ENCODE peak calls at places on chromosomes 2 and 18, in four cellular contexts. O is CD4-positive, CD25-positive, alpha-beta regulatory T cell; X is Caco-2; H is endodermal cell. T is an unnamed sample.
A peak's percentile ranks its signal among the peaks of the same experiment; 100 is the strongest.

GRCh38 chr2:68266655-68267054 is 14.3 kb upstream of the PPP3R1 start:
- DNase-seq in O (no peak), X (no peak), H (no peak), T (no peak)

GRCh38 chr2:42089340-42089925 is 41.6 kb downstream of the PKDCC start:
- DNase-seq in O (no peak), X (peak; percentile 38), H (peak; percentile 94), T (peak; percentile 74)

GRCh38 chr2:148989882-148990493 is 48.5 kb upstream of the LYPD6B start:
- DNase-seq in O (peak; percentile 51), X (peak; percentile 73), H (peak; percentile 72), T (peak; percentile 54)

GRCh38 chr2:109173311-109174171 is 44.5 kb downstream of the SH3RF3 start:
- DNase-seq in O (no peak), X (no peak), H (peak; percentile 57), T (no peak)

GRCh38 chr2:166417669-166418068 is 41.9 kb upstream of the SCN9A start:
- DNase-seq in O (no peak), X (peak; percentile 19), H (no peak), T (no peak)

GRCh38 chr2:224350703-224351102 is 51.2 kb downstream of the FAM124B start:
- DNase-seq in O (no peak), X (no peak), H (no peak), T (no peak)

GRCh38 chr2:7672027-7672684 is 754.9 kb downstream of the RNF144A start:
- DNase-seq in O (peak; percentile 3), X (peak; percentile 64), H (peak; percentile 96), T (peak; percentile 33)

GRCh38 chr2:30580394-30580793 is 133.3 kb downstream of the LCLAT1 start:
- DNase-seq in O (no peak), X (no peak), H (no peak), T (no peak)

GRCh38 chr2:105363192-105363591 is 25.9 kb downstream of the C2orf49 start:
- DNase-seq in O (no peak), X (no peak), H (no peak), T (no peak)

GRCh38 chr2:106572541-106573148 is 85.5 kb downstream of the CD8B2 start:
- DNase-seq in O (no peak), X (peak; percentile 32), H (peak; percentile 75), T (no peak)

GRCh38 chr2:74081030-74081429 is 66.7 kb downstream of the BOLA3 start:
- DNase-seq in O (no peak), X (no peak), H (no peak), T (no peak)

GRCh38 chr2:195561205-195562032 is 95.6 kb upstream of the SLC39A10 start:
- DNase-seq in O (no peak), X (no peak), H (no peak), T (no peak)

GRCh38 chr2:17539993-17540812 is at the start of gene VSNL1:
- DNase-seq in O (no peak), X (peak; percentile 90), H (peak; percentile 97), T (no peak)

GRCh38 chr2:42917374-42918017 is 125.1 kb upstream of the HAAO start:
- DNase-seq in O (no peak), X (no peak), H (no peak), T (no peak)

GRCh38 chr2:240789051-240789453 is 31.0 kb downstream of the KIF1A start:
- DNase-seq in O (no peak), X (no peak), H (no peak), T (no peak)

GRCh38 chr2:232533944-232534710 is 5.4 kb upstream of the CHRNG start:
- DNase-seq in O (no peak), X (no peak), H (no peak), T (no peak)

GRCh38 chr2:215394102-215394805 is 41.6 kb downstream of the FN1 start:
- DNase-seq in O (no peak), X (no peak), H (no peak), T (no peak)

GRCh38 chr18:54033087-54033486 is 191.4 kb downstream of the MBD2 start:
- DNase-seq in O (no peak), X (no peak), H (no peak), T (no peak)

GRCh38 chr2:66813976-66814375 is 379.1 kb downstream of the MEIS1 start:
- DNase-seq in O (no peak), X (no peak), H (no peak), T (no peak)

GRCh38 chr2:114814355-114814754 is 371.9 kb downstream of the DPP10 start:
- DNase-seq in O (no peak), X (no peak), H (no peak), T (no peak)

GRCh38 chr2:18297536-18298058 is 262.9 kb downstream of the RDH14 start:
- DNase-seq in O (no peak), X (no peak), H (no peak), T (no peak)

GRCh38 chr2:30165050-30165520 is 18.3 kb downstream of the YPEL5 start:
- DNase-seq in O (peak; percentile 83), X (peak; percentile 86), H (peak; percentile 86), T (no peak)

GRCh38 chr2:76268928-76269327 is 558.2 kb upstream of the GCFC2 start:
- DNase-seq in O (no peak), X (no peak), H (no peak), T (no peak)

GRCh38 chr2:128286011-128286721 is 32.5 kb downstream of the HS6ST1 start:
- DNase-seq in O (no peak), X (no peak), H (no peak), T (no peak)

GRCh38 chr18:36519358-36519757 is 221.8 kb downstream of the FHOD3 start:
- DNase-seq in O (no peak), X (no peak), H (no peak), T (no peak)

GRCh38 chr2:68839260-68839833 is 31.9 kb downstream of the BMP10 start:
- DNase-seq in O (no peak), X (peak; percentile 16), H (peak; percentile 70), T (no peak)

GRCh38 chr2:203018181-203018580 is 3.5 kb downstream of the NBEAL1 start:
- DNase-seq in O (no peak), X (no peak), H (no peak), T (no peak)

GRCh38 chr2:55138546-55139288 is 88.5 kb upstream of the RTN4 start:
- DNase-seq in O (no peak), X (no peak), H (no peak), T (no peak)

GRCh38 chr2:94879314-94879981 is 8.2 kb downstream of the TEKT4 start:
- DNase-seq in O (no peak), X (no peak), H (no peak), T (no peak)

GRCh38 chr2:41722668-41723369 is 325.0 kb upstream of the PKDCC start:
- DNase-seq in O (no peak), X (no peak), H (no peak), T (no peak)

GRCh38 chr2:164675027-164675426 is 53.7 kb upstream of the GRB14 start:
- DNase-seq in O (no peak), X (no peak), H (no peak), T (no peak)

GRCh38 chr2:169637620-169638019 is 53.5 kb downstream of the PPIG start:
- DNase-seq in O (no peak), X (no peak), H (no peak), T (no peak)

GRCh38 chr18:31678425-31678824 is 6.0 kb downstream of the B4GALT6 start:
- DNase-seq in O (no peak), X (no peak), H (no peak), T (no peak)

GRCh38 chr2:141142025-141142424 is 988.8 kb downstream of the LRP1B start:
- DNase-seq in O (no peak), X (no peak), H (no peak), T (no peak)

GRCh38 chr2:186181625-186182024 is 304.4 kb upstream of the ZC3H15 start:
- DNase-seq in O (no peak), X (no peak), H (no peak), T (no peak)

GRCh38 chr2:238379096-238379810 is 47.5 kb upstream of the ASB1 start:
- DNase-seq in O (peak; percentile 19), X (no peak), H (no peak), T (no peak)

GRCh38 chr2:173323371-173323770 is 31.3 kb upstream of the CDCA7 start:
- DNase-seq in O (no peak), X (no peak), H (no peak), T (no peak)

DNA sequence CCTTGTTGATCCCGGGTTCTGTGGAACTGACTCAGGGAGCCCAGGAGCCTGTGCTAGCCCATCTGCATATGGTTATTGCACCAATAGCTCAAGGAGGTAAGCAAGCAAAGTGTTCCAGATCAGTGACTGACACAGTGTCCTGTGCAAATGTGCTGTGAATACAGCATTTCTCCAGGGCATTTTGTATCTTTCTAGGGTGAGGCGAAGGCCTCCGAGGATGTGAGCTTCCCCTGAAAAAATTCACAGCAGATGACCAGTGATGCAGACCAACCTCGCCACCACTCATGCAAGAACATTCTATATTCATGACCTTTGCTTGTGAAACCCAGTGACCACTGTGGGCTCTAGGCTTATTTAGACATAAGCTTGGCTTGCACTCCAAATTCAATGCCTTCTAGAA is 15.2 kb upstream of the NT5DC4 start:
- DNase-seq in O (no peak), X (no peak), H (no peak), T (no peak)
- H3K4me1 ChIP-seq in O (peaks cover 5% of the 10 kb centered on the region), X (peaks cover 8% of the 10 kb centered on the region), H (no peaks in the 10 kb centered on the region), T (no peaks in the 10 kb centered on the region)

GRCh38 chr18:9321709-9322108 is 12.9 kb upstream of the TWSG1 start:
- DNase-seq in O (no peak), X (no peak), H (no peak), T (no peak)

GRCh38 chr18:9322730-9323129 is 11.8 kb upstream of the TWSG1 start:
- DNase-seq in O (no peak), X (no peak), H (no peak), T (no peak)

GRCh38 chr18:9321017-9321452 is 13.5 kb upstream of the TWSG1 start:
- DNase-seq in O (no peak), X (peak; percentile 17), H (no peak), T (no peak)

GRCh38 chr18:9323750-9324445 is 10.7 kb upstream of the TWSG1 start:
- DNase-seq in O (no peak), X (no peak), H (no peak), T (no peak)

GRCh38 chr18:9319333-9319732 is 15.2 kb upstream of the TWSG1 start:
- DNase-seq in O (no peak), X (no peak), H (no peak), T (no peak)
- H3K27me3 ChIP-seq in O (peaks cover 18% of the 10 kb centered on the region), X (no peaks in the 10 kb centered on the region), H (no peaks in the 10 kb centered on the region), T (no peaks in the 10 kb centered on the region)

DNA sequence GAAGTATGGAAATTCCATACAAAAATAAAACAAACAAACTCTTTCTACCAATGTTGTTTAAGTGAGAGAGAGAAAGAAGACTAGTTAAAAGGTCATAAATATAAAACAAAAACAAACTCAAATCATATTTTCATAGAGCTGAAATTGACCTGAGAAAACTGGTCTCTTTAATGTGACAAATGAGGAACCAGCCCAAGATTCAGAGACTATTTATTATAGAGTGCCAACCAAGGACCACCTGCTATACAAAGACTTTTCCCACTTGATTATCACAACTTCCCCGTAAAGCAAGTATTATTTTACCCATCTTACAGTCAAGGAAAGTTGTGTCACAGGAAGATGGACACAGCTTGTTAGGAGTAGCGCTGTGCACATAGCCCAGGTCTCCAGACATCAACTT is 13.3 kb downstream of the ANKRD44 start:
- DNase-seq in O (no peak), X (no peak), H (no peak), T (no peak)
- H3K4me1 ChIP-seq in O (peaks cover 98% of the 10 kb centered on the region), X (peaks cover 6% of the 10 kb centered on the region), H (no peaks in the 10 kb centered on the region), T (peaks cover 99% of the 10 kb centered on the region)

GRCh38 chr2:160389875-160390274 is 103.7 kb downstream of the RBMS1 start:
- DNase-seq in O (no peak), X (no peak), H (no peak), T (no peak)
- H3K27me3 ChIP-seq in O (no peaks in the 10 kb centered on the region), X (no peaks in the 10 kb centered on the region), H (no peaks in the 10 kb centered on the region), T (no peaks in the 10 kb centered on the region)

GRCh38 chr2:64650257-64650656 is 3.5 kb downstream of the SERTAD2 start:
- DNase-seq in O (no peak), X (no peak), H (no peak), T (no peak)
- H3K4me1 ChIP-seq in O (peaks cover 61% of the 10 kb centered on the region), X (peaks cover 64% of the 10 kb centered on the region), H (peaks cover 29% of the 10 kb centered on the region), T (peaks cover 8% of the 10 kb centered on the region)

T was measured in naive thymus-derived CD4-positive, alpha-beta T cell.